ENCODE peak calls at places on chromosomes 16 and 17, in four cellular contexts. W is stimulated activated CD4-positive, alpha-beta T cell treated with anti-CD3 and anti-CD28 coated beads, Interleukin-1b, Interleukin-23, amount 100 ng/mL, for 1 hour; N is GDM1; T is T follicular helper cell. G is an unnamed sample.

GRCh38 chr17:81147701-81148100 is 17.6 kb upstream of the PVALEF start:
- DNase-seq in W (no peak), N (no peak), T (no peak), G (no peak)

GRCh38 chr16:31142109-31143035 is 6.8 kb upstream of the PRSS8 start:
- DNase-seq in W (peak), N (peak), T (peak), G (peak)

GRCh38 chr16:29304251-29304900 is 102.1 kb downstream of the NPIPB11 start:
- DNase-seq in W (no peak), N (no peak), T (no peak), G (no peak)

GRCh38 chr17:60554377-60554788 is 28.3 kb upstream of the APPBP2 start:
- DNase-seq in W (no peak), N (no peak), T (no peak), G (no peak)

GRCh38 chr17:6065351-6065750 is 4.8 kb upstream of the WSCD1 start:
- DNase-seq in W (no peak), N (no peak), T (no peak), G (no peak)

GRCh38 chr16:59635674-59636073 is 901.6 kb upstream of the GOT2 start:
- DNase-seq in W (no peak), N (no peak), T (no peak), G (no peak)

GRCh38 chr17:76547183-76547641 is 7.4 kb downstream of the PRCD start:
- DNase-seq in W (peak), N (peak), T (peak), G (peak)

GRCh38 chr17:51152766-51153209 is 571 bp upstream of the NME1 start:
- DNase-seq in W (no peak), N (no peak), T (no peak), G (no peak)

GRCh38 chr17:27782791-27783206 is 17.5 kb downstream of the NOS2 start:
- DNase-seq in W (no peak), N (peak), T (no peak), G (no peak)

GRCh38 chr16:80174416-80174815 is 366.4 kb upstream of the DYNLRB2 start:
- DNase-seq in W (no peak), N (no peak), T (no peak), G (no peak)

GRCh38 chr16:56279132-56279531 is 87.8 kb downstream of the GNAO1 start:
- DNase-seq in W (peak), N (no peak), T (peak), G (peak)

GRCh38 chr16:88634994-88635670 is 3.2 kb upstream of the IL17C start:
- DNase-seq in W (no peak), N (no peak), T (no peak), G (no peak)

GRCh38 chr16:74029122-74029805 is 267.4 kb upstream of the PSMD7 start:
- DNase-seq in W (no peak), N (no peak), T (no peak), G (no peak)

GRCh38 chr17:78364436-78365281 is 4.8 kb upstream of the SOCS3 start:
- DNase-seq in W (no peak), N (peak), T (no peak), G (no peak)

GRCh38 chr16:86616906-86617305 is 38.6 kb downstream of the FOXL1 start:
- DNase-seq in W (no peak), N (no peak), T (no peak), G (no peak)

GRCh38 chr16:23026777-23027362 is 122.4 kb downstream of the USP31 start:
- DNase-seq in W (no peak), N (no peak), T (no peak), G (no peak)

GRCh38 chr17:59498421-59499307 is 66.7 kb upstream of the DHX40 start:
- DNase-seq in W (no peak), N (no peak), T (no peak), G (no peak)

GRCh38 chr17:67272312-67273050 is 27.5 kb upstream of the HELZ start:
- DNase-seq in W (no peak), N (no peak), T (no peak), G (no peak)

GRCh38 chr17:1999557-2000251 is 25.4 kb downstream of the RTN4RL1 start:
- DNase-seq in W (no peak), N (peak), T (no peak), G (no peak)

GRCh38 chr17:76700290-76700626 is 10.5 kb downstream of the MXRA7 start:
- DNase-seq in W (no peak), N (no peak), T (no peak), G (no peak)

GRCh38 chr16:72666267-72666666 is 381.7 kb downstream of the ZFHX3 start:
- DNase-seq in W (no peak), N (no peak), T (no peak), G (no peak)

GRCh38 chr16:84786605-84787302 is 33.0 kb upstream of the CRISPLD2 start:
- DNase-seq in W (no peak), N (no peak), T (no peak), G (no peak)

GRCh38 chr16:14095883-14096551 is 24.9 kb downstream of the MRTFB start:
- DNase-seq in W (no peak), N (no peak), T (no peak), G (no peak)

GRCh38 chr16:56677474-56677873 is 4.8 kb upstream of the MT1X start:
- DNase-seq in W (no peak), N (no peak), T (no peak), G (no peak)

GRCh38 chr16:10385725-10386516 is at the start of gene ATF7IP2:
- DNase-seq in W (peak), N (peak), T (peak), G (peak)

GRCh38 chr16:1188781-1189189 is 35.9 kb downstream of the CACNA1H start:
- DNase-seq in W (peak), N (peak), T (peak), G (peak)

GRCh38 chr16:81818514-81819304 is 39.6 kb downstream of the PLCG2 start:
- DNase-seq in W (no peak), N (no peak), T (no peak), G (no peak)

GRCh38 chr16:85306071-85306792 is 194.0 kb upstream of the CIBAR2 start:
- DNase-seq in W (peak), N (peak), T (peak), G (peak)

GRCh38 chr17:37640016-37640415 is 3.2 kb downstream of the DDX52 start:
- DNase-seq in W (no peak), N (no peak), T (no peak), G (no peak)

GRCh38 chr17:45311762-45312476 is 4.9 kb downstream of the MAP3K14 start:
- DNase-seq in W (peak), N (no peak), T (peak), G (peak)

GRCh38 chr16:25108054-25108453 is 3.5 kb upstream of the LCMT1 start:
- DNase-seq in W (no peak), N (peak), T (peak), G (peak)

GRCh38 chr17:39677581-39678339 is 9.5 kb downstream of the PNMT start:
- DNase-seq in W (no peak), N (no peak), T (no peak), G (no peak)

GRCh38 chr17:6551909-6552768 is 4.2 kb downstream of the PITPNM3 start:
- DNase-seq in W (no peak), N (no peak), T (no peak), G (no peak)

GRCh38 chr17:48611213-48611612 is 396 bp upstream of the HOXB7 start:
- DNase-seq in W (no peak), N (no peak), T (no peak), G (no peak)

GRCh38 chr16:12062343-12063003 is 85.9 kb downstream of the SNX29 start:
- DNase-seq in W (no peak), N (no peak), T (no peak), G (no peak)

GRCh38 chr16:11896776-11897175 is 19.0 kb downstream of the GSPT1 start:
- DNase-seq in W (no peak), N (no peak), T (no peak), G (no peak)

G was measured in effector CD4-positive, alpha-beta T cell.